ENCODE peak calls at places on chromosomes 7 and 10, in ten cellular contexts. Y, D, X, A, F, J, P, B, W and T are unnamed samples.

GRCh38 chr7:117017017-117017451 is 63.7 kb downstream of the ST7 start:
- DNase-seq in Y (no peak), X (no peak), A (no peak), P (no peak), W (no peak), J (no peak), D (no peak), F (no peak), B (no peak), T (no peak)

GRCh38 chr7:54542920-54543539 is 855 bp downstream of the VSTM2A start:
- DNase-seq in Y (no peak), J (peak), D (no peak), X (no peak), W (peak), P (peak), A (no peak), B (no peak), F (peak), T (no peak)

GRCh38 chr7:36286241-36286640 is 103.4 kb upstream of the ANLN start:
- DNase-seq in B (no peak), J (no peak), P (no peak), D (peak), W (no peak), Y (no peak), F (no peak), A (no peak), X (no peak), T (no peak)

GRCh38 chr10:46282460-46283216 is 4.2 kb upstream of the ANTXRL start:
- DNase-seq in J (peak), Y (peak), A (peak), P (peak), W (peak), X (peak), B (peak), F (peak), D (peak), T (no peak)

GRCh38 chr7:7421850-7422249 is 113.8 kb downstream of the COL28A1 start:
- DNase-seq in X (no peak), Y (no peak), F (no peak), A (no peak), D (no peak), W (no peak), J (no peak), B (no peak), P (no peak), T (no peak)

GRCh38 chr10:79007843-79008319 is 60.9 kb upstream of the ZMIZ1 start:
- DNase-seq in W (no peak), Y (no peak), A (no peak), D (no peak), P (no peak), F (no peak), B (no peak), J (no peak), X (no peak), T (no peak)

GRCh38 chr7:128883622-128884549 is 21.2 kb downstream of the ATP6V1F start:
- DNase-seq in W (peak), Y (peak), P (peak), J (peak), A (peak), D (peak), F (peak), X (peak), B (peak), T (no peak)

GRCh38 chr7:37151741-37152413 is 296.8 kb downstream of the ELMO1 start:
- DNase-seq in J (no peak), X (no peak), P (no peak), W (no peak), A (no peak), D (no peak), B (no peak), F (no peak), Y (no peak), T (no peak)

GRCh38 chr7:20745716-20746115 is 41.0 kb downstream of the SP8 start:
- DNase-seq in B (no peak), F (no peak), P (no peak), X (no peak), D (no peak), J (no peak), Y (no peak), W (no peak), A (no peak), T (no peak)

GRCh38 chr7:120991133-120991532 is 2.6 kb downstream of the CPED1 start:
- DNase-seq in J (no peak), F (no peak), D (no peak), A (no peak), B (no peak), Y (no peak), P (no peak), W (no peak), X (no peak), T (no peak)
- H3K27ac ChIP-seq in J (peak), F (no peak), D (peak), A (peak), B (peak), Y (peak), P (no peak), W (peak), X (no peak), T (no peak)

DNA sequence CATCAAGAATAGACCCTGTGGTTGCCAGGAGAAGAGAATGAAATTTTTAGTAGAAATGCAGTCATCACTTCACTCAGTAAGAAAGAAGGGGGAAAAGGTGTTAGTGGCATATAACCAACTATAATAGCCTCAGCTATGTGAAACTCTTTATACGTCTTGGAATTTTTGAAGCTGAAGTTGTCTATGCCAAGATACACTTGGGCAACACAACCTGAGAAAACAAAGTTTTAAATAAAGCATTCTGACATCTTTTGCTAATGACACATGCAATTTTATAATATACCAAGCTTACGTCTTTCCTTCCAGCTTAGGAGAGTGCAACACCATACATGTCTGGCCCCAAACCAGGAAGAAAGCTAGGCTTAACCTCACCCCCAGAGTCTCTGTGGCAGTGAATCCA is 40.8 kb upstream of the ZNF438 start:
- DNase-seq in A (no peak), W (no peak), D (no peak), Y (no peak), J (no peak), B (no peak), P (no peak), F (no peak), X (no peak), T (no peak)
- H3K27ac ChIP-seq in A (peak), W (no peak), D (no peak), Y (peak), J (no peak), B (no peak), P (no peak), F (no peak), X (no peak), T (no peak)

GRCh38 chr7:149495785-149496641 is 1.6 kb downstream of the ZNF746 start:
- DNase-seq in F (peak), B (peak), A (peak), D (peak), P (no peak), J (peak), Y (peak), X (peak), W (peak), T (no peak)

GRCh38 chr7:149493366-149493765 is 4.2 kb downstream of the ZNF746 start:
- DNase-seq in J (no peak), W (no peak), A (no peak), P (no peak), F (no peak), Y (no peak), B (no peak), X (no peak), D (no peak), T (no peak)

GRCh38 chr7:149496642-149497391 is 792 bp downstream of the ZNF746 start:
- DNase-seq in X (peak), F (peak), B (peak), A (peak), D (peak), P (peak), W (peak), Y (peak), J (peak), T (no peak)

GRCh38 chr7:149497467-149498261 is at the start of gene ZNF746:
- DNase-seq in Y (peak), P (peak), X (peak), D (peak), B (peak), W (peak), J (peak), F (peak), A (peak), T (peak)

GRCh38 chr7:149494738-149495368 is 2.8 kb downstream of the ZNF746 start:
- DNase-seq in Y (no peak), X (no peak), J (no peak), B (no peak), W (peak), F (no peak), P (no peak), A (no peak), D (no peak), T (no peak)
- H3K27ac ChIP-seq in Y (peak), X (no peak), J (no peak), B (no peak), W (peak), F (no peak), P (no peak), A (no peak), D (peak), T (no peak)

GRCh38 chr7:137870078-137870477 is 23.3 kb upstream of the DGKI start:
- DNase-seq in A (no peak), F (no peak), Y (no peak), D (no peak), X (no peak), P (no peak), J (no peak), B (no peak), W (no peak), T (no peak)

GRCh38 chr7:137873524-137873923 is 26.8 kb upstream of the DGKI start:
- DNase-seq in X (no peak), D (no peak), J (no peak), B (no peak), F (no peak), Y (no peak), W (peak), P (no peak), A (no peak), T (no peak)

GRCh38 chr7:137869260-137869659 is 22.5 kb upstream of the DGKI start:
- DNase-seq in D (no peak), Y (no peak), W (no peak), P (no peak), F (no peak), X (no peak), A (no peak), J (no peak), B (no peak), T (no peak)

GRCh38 chr7:137870684-137871083 is 23.9 kb upstream of the DGKI start:
- DNase-seq in W (peak), X (no peak), D (no peak), A (no peak), P (no peak), F (no peak), B (no peak), J (no peak), Y (no peak), T (no peak)

GRCh38 chr7:137871173-137871915 is 24.6 kb upstream of the DGKI start:
- DNase-seq in Y (no peak), P (no peak), D (no peak), B (no peak), F (no peak), X (no peak), W (no peak), A (no peak), J (no peak), T (no peak)
- H3K27ac ChIP-seq in Y (peak), P (no peak), D (no peak), B (peak), F (no peak), X (no peak), W (peak), A (no peak), J (no peak), T (no peak)

GRCh38 chr7:131302876-131303707 is 24.6 kb upstream of the MKLN1 start:
- DNase-seq in B (no peak), F (peak), P (peak), J (no peak), A (peak), D (peak), Y (peak), X (peak), W (peak), T (no peak)

GRCh38 chr7:131305152-131305551 is 22.5 kb upstream of the MKLN1 start:
- DNase-seq in A (no peak), F (no peak), J (no peak), B (no peak), D (no peak), P (no peak), X (no peak), W (no peak), Y (no peak), T (no peak)

GRCh38 chr7:131300572-131301466 is 26.9 kb upstream of the MKLN1 start:
- DNase-seq in D (no peak), W (no peak), Y (no peak), P (no peak), J (no peak), F (no peak), A (peak), B (no peak), X (no peak), T (no peak)

GRCh38 chr7:131300078-131300477 is 27.6 kb upstream of the MKLN1 start:
- DNase-seq in J (no peak), Y (no peak), A (no peak), X (no peak), D (no peak), B (no peak), W (no peak), P (no peak), F (no peak), T (no peak)

DNA sequence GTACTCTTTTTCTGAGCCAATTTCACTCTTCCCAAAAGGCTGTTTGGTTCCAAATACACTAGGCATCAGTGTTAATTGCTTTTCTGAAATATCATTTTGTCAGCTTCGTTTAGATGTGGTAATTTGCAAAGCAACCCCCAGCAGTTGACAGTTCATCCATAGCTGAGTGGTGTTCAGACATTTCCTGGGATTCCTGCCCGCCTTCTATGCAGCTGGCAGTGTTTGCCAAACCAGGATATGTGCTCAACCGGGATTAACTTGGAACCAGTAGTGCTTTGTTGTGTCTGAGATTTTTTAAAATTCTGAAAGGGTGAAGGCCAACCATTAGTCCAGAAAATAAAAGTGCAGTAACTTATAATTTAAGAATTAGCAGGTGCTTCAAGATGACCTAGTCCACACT is 25.2 kb upstream of the MKLN1 start:
- DNase-seq in F (no peak), A (no peak), P (no peak), W (no peak), B (no peak), Y (no peak), D (no peak), X (no peak), J (no peak), T (no peak)
- H3K27ac ChIP-seq in F (no peak), A (peak), P (no peak), W (no peak), B (no peak), Y (peak), D (no peak), X (no peak), J (no peak), T (no peak)

GRCh38 chr10:13840036-13840435 is 253.3 kb downstream of the PRPF18 start:
- DNase-seq in W (no peak), X (no peak), P (no peak), D (no peak), J (no peak), B (no peak), Y (no peak), A (no peak), F (no peak), T (no peak)
- H3K27ac ChIP-seq in W (no peak), X (no peak), P (no peak), D (no peak), J (peak), B (no peak), Y (peak), A (peak), F (no peak), T (no peak)

DNA sequence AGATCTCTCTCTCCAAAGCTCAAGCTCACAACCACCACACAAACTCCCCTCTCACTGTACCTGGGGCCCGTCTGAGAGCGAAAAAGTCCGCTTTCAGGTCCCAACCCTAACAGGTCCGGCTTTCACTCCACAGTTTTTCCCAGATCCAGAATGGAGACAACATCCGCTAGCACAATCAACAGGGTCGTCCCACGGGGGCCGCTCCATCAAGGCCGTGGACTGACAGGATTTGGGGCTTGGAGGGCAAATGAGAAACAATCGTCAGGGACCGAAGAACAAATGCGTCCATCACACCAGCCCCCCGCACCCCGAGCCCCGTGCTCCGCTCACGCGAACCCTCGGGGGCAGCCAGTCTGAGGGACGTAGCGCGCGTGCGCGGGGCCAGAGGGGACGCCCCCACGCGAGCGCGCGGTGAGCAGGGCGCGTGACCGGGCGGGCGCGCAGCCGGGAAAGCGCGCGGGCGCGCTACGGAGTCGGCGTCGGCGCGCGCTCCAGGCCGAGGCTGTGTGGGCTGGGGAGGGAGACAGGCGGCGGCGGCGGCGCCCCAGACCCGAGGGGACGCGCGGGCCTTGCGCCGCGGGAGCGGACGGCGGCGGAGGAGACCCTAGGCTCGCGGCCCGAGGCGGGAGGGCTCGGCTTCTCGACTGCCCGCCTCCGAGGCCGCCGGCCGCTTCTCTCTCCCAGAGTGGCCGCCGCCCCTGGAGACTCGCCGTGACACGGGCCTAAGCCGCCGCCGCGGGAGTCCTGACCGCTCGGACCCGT is at the start of gene SLK:
- DNase-seq in F (peak), X (peak), B (peak), W (peak), J (peak), P (peak), Y (peak), D (peak), A (peak), T (no peak)
- H3K27ac ChIP-seq in F (peak), X (peak), B (peak), W (peak), J (peak), P (peak), Y (peak), D (peak), A (peak), T (peak)

GRCh38 chr7:106029941-106030340 is 66.9 kb downstream of the CDHR3 start:
- DNase-seq in F (no peak), Y (no peak), W (no peak), P (no peak), J (no peak), X (no peak), A (no peak), D (no peak), B (no peak), T (no peak)
- H3K27ac ChIP-seq in F (no peak), Y (no peak), W (no peak), P (no peak), J (no peak), X (no peak), A (no peak), D (no peak), B (no peak), T (no peak)

DNA sequence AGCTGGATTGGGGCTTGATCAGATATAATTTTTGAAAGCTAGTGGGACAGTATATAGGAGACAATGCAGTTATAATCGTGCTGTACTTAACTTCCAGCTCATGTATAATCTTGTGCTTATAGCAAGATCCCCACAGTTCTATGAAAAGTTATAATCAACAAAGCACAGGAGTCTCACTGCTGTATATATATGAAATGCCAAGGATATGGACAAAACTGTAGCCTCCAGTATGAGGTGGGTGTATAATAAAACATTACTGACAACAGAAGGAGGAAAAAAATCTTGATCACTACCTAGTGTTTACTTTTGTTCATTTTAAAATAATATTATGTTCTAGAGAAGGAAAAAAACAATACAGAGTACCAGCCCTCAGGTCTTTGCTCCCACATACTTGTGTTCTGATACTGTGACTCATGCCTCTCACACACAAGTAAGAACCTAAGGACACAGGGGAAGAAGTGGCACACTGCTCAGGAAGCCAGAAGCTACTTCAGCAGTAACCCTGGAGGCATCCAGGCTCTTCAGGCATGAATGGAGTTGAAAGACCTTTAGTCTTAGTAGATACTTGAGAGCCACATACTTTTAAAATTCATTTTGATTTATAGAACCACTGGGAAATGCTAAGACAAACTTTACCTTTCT is 265.7 kb upstream of the IMMP2L start:
- DNase-seq in W (peak), F (peak), B (no peak), J (no peak), Y (no peak), X (no peak), D (no peak), A (no peak), P (peak), T (peak)
- H3K27ac ChIP-seq in W (no peak), F (peak), B (no peak), J (no peak), Y (no peak), X (no peak), D (no peak), A (no peak), P (no peak), T (peak)

GRCh38 chr10:44972874-44973306 is 5.7 kb downstream of the DEPP1 start:
- DNase-seq in B (no peak), A (no peak), X (no peak), Y (no peak), P (no peak), J (no peak), D (no peak), F (no peak), W (no peak), T (no peak)

GRCh38 chr10:44975487-44976331 is 2.9 kb downstream of the DEPP1 start:
- DNase-seq in W (peak), B (no peak), Y (no peak), X (no peak), P (no peak), F (peak), J (no peak), D (no peak), A (no peak), T (no peak)

GRCh38 chr10:44974628-44975431 is 3.8 kb downstream of the DEPP1 start:
- DNase-seq in D (peak), P (peak), A (peak), J (peak), X (peak), B (peak), Y (peak), F (peak), W (no peak), T (no peak)

GRCh38 chr10:44973323-44974081 is 5.1 kb downstream of the DEPP1 start:
- DNase-seq in B (no peak), W (no peak), P (no peak), Y (no peak), A (no peak), F (no peak), J (no peak), D (no peak), X (no peak), T (no peak)

DNA sequence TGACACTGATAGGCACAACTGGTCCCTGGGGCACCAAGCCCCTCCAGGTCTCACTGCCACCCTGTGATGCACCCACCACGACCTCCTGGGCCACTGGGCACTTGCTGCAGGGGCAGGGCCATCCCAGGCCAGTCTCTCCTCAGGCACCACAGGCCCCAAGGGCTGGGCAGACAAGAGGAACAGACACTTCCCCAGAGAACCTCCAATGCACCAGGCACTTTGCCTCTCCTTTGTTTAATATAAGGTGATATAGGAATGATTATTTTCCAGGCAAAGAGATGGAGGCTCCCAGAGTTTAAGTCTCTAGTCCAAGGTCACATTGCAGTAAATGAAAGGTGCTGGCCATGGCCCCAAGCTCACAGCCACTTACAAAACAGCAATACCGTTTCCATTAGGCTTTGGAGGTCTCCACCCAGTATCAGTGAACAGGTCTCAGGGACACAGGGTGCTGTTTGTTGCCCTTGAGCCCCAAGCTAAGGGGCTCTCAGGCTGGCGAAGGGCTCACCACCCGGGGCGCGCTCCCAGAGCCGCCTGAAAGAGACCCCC is 4.5 kb downstream of the DEPP1 start:
- DNase-seq in X (no peak), B (no peak), Y (no peak), A (no peak), F (no peak), P (no peak), J (no peak), D (no peak), W (no peak), T (no peak)
- H3K27ac ChIP-seq in X (peak), B (peak), Y (peak), A (peak), F (no peak), P (peak), J (no peak), D (no peak), W (peak), T (no peak)